ENCODE peak calls at places on chromosome 4, in ten cellular contexts. L is uterus; U is transverse colon; A is heart right ventricle; E is upper lobe of right lung; J is K562; Y is naive thymus-derived CD4-positive, alpha-beta T cell; V is neural progenitor cell; G is left ventricle myocardium inferior; S is body of pancreas. N is an unnamed sample.

GRCh38 chr4:112706840-112707207 is 69.9 kb downstream of the LARP7 start:
- DNase-seq in L (no peak), U (no peak), A (no peak), E (no peak), J (no peak), Y (no peak), V (no peak), G (no peak), S (no peak), N (no peak)

GRCh38 chr4:156723951-156724668 is 247.5 kb downstream of the PDGFC start:
- DNase-seq in L (no peak), U (peak; percentile 15), A (no peak), E (no peak), J (no peak), Y (no peak), V (no peak), G (no peak), S (no peak), N (peak; percentile 38)

GRCh38 chr4:102736636-102737549 is 23.9 kb downstream of the MANBA start:
- DNase-seq in L (no peak), U (no peak), A (no peak), E (no peak), J (no peak), Y (no peak), V (no peak), G (no peak), S (no peak), N (no peak)

GRCh38 chr4:7675136-7675535 is 240.4 kb upstream of the PSAPL1 start:
- DNase-seq in L (no peak), U (no peak), A (no peak), E (no peak), J (no peak), Y (no peak), V (no peak), G (no peak), S (no peak), N (no peak)

GRCh38 chr4:17103231-17103630 is 204.8 kb upstream of the LDB2 start:
- DNase-seq in L (no peak), U (no peak), A (no peak), E (no peak), J (no peak), Y (no peak), V (no peak), G (no peak), S (no peak), N (no peak)

GRCh38 chr4:53702334-53703266 is 111.3 kb upstream of the LNX1 start:
- DNase-seq in L (peak; percentile 69), U (peak; percentile 82), A (peak; percentile 88), E (peak; percentile 78), J (no peak), Y (peak; percentile 0), V (peak; percentile 50), G (peak; percentile 89), S (peak; percentile 42), N (peak; percentile 58)

GRCh38 chr4:788636-789297 is 37.2 kb downstream of the CPLX1 start:
- DNase-seq in L (no peak), U (no peak), A (no peak), E (no peak), J (no peak), Y (no peak), V (no peak), G (no peak), S (no peak), N (no peak)

GRCh38 chr4:24067781-24068193 is 177.9 kb upstream of the PPARGC1A start:
- DNase-seq in L (no peak), U (no peak), A (peak; percentile 40), E (no peak), J (no peak), Y (no peak), V (no peak), G (peak; percentile 16), S (peak; percentile 11), N (peak; percentile 1)

GRCh38 chr4:183288955-183289354 is 31.1 kb downstream of the CLDN22 start:
- DNase-seq in L (no peak), U (no peak), A (no peak), E (no peak), J (no peak), Y (no peak), V (no peak), G (no peak), S (no peak), N (no peak)

GRCh38 chr4:183287309-183287659 is 32.8 kb downstream of the CLDN22 start:
- DNase-seq in L (no peak), U (no peak), A (no peak), E (no peak), J (no peak), Y (no peak), V (no peak), G (no peak), S (no peak), N (peak; percentile 60)

GRCh38 chr4:183285886-183286285 is 34.2 kb downstream of the CLDN22 start:
- DNase-seq in L (no peak), U (no peak), A (no peak), E (no peak), J (no peak), Y (no peak), V (no peak), G (no peak), S (no peak), N (no peak)

GRCh38 chr4:183286590-183287308 is 33.3 kb downstream of the CLDN22 start:
- DNase-seq in L (no peak), U (no peak), A (no peak), E (no peak), J (no peak), Y (no peak), V (no peak), G (no peak), S (no peak), N (peak; percentile 22)

GRCh38 chr4:183287677-183288076 is 32.4 kb downstream of the CLDN22 start:
- DNase-seq in L (no peak), U (no peak), A (no peak), E (no peak), J (no peak), Y (no peak), V (no peak), G (no peak), S (no peak), N (peak; percentile 19)
- H3K4me1 ChIP-seq in L (no peaks in the 10 kb centered on the region), U (peaks cover 6% of the 10 kb centered on the region), A (no peaks in the 10 kb centered on the region), E (no peaks in the 10 kb centered on the region), J (no peaks in the 10 kb centered on the region), Y (no peaks in the 10 kb centered on the region), V (no peaks in the 10 kb centered on the region), G (no peaks in the 10 kb centered on the region), S (no peaks in the 10 kb centered on the region), N (no peaks in the 10 kb centered on the region)

GRCh38 chr4:40511017-40511614 is 118.5 kb downstream of the RBM47 start:
- DNase-seq in L (no peak), U (no peak), A (no peak), E (no peak), J (no peak), Y (no peak), V (no peak), G (no peak), S (peak; percentile 75), N (peak; percentile 46)

GRCh38 chr4:40516651-40517050 is 113.0 kb downstream of the RBM47 start:
- DNase-seq in L (no peak), U (peak; percentile 44), A (no peak), E (no peak), J (no peak), Y (no peak), V (peak; percentile 15), G (no peak), S (no peak), N (no peak)

GRCh38 chr4:40514409-40515025 is 115.1 kb downstream of the RBM47 start:
- DNase-seq in L (no peak), U (peak; percentile 87), A (no peak), E (no peak), J (peak; percentile 44), Y (no peak), V (no peak), G (no peak), S (peak; percentile 72), N (peak; percentile 94)

GRCh38 chr4:40515037-40515397 is 114.6 kb downstream of the RBM47 start:
- DNase-seq in L (no peak), U (no peak), A (no peak), E (no peak), J (no peak), Y (no peak), V (no peak), G (no peak), S (no peak), N (peak; percentile 55)

DNA sequence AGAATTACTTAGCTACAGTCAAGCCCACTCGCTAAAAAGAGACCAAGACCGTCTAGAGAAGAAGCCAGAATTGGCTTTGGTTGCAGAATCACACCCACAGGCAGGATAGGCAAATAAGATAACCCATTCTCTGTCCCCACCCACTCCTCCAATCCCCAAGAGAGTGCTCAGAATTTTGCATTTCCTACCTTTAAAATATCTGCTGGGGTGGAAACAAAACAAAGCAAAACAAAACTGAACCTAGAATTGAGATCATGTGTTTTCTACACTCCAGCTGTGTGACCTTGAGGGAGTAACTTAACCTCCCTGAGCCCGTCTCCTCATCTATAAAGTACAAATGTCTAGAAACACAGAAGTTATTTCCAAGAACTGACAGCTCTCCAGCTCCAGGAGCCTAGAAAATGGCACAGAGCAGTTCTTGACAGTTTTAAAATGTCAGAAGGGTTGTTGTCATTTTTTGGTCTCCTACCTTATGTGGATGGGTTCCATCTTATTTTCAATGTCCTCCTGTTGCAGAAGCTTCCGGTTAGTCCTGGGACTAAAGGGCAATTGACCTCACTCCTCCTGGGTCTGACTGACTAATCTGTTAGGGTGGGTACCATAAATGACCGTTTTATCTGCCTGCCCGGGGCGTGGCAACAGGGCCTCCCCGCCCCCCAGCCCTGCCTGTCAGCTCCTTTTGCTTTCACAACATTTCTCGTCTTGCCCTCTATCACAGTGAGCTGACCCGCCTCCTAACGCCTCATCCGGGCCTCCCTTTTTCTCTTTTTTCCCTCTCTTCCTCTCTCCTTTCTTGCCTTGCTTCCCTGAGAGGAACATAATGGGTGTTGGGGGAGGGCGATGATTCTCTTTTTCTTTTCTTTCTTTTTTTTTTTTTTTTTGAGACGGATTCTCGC is 114.0 kb downstream of the RBM47 start:
- DNase-seq in L (no peak), U (peak; percentile 86), A (no peak), E (no peak), J (peak; percentile 81), Y (no peak), V (peak; percentile 11), G (no peak), S (no peak), N (peak; percentile 98)
- H3K4me3 ChIP-seq in L (no peak overlapping the region), U (peak overlapping the region; percentile 40), A (no peak overlapping the region), E (peak overlapping the region; percentile 43), J (peak overlapping the region; percentile 34), Y (no peak overlapping the region), V (no peak overlapping the region), G (no peak overlapping the region), S (no peak overlapping the region), N (peak overlapping the region; percentile 35)

DNA sequence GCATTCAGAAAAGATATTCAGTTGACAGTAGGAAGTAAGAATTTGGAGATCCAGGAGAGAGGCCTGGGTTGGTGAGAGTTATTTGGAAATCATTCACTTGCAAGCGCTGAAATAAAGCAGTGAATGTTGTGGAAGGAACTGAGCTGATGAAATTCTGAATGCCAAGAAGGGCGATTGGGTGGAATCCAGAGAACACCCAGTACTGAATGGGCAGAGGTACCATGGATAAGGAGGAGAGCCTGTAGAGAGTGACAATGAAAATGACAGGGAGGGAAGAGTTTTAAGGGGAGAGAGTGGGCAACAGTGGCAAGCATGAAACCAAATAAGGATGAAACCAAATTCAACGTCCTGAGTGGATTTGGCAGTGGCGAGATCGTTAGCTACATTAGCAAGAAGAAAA is 6.7 kb upstream of the STOX2 start:
- DNase-seq in L (no peak), U (no peak), A (no peak), E (no peak), J (no peak), Y (no peak), V (no peak), G (no peak), S (no peak), N (no peak)
- H3K27ac ChIP-seq in L (no peak overlapping the region), U (no peak overlapping the region), A (no peak overlapping the region), E (no peak overlapping the region), J (no peak overlapping the region), Y (no peak overlapping the region), V (no peak overlapping the region), G (no peak overlapping the region), S (no peak overlapping the region), N (no peak overlapping the region)

DNA sequence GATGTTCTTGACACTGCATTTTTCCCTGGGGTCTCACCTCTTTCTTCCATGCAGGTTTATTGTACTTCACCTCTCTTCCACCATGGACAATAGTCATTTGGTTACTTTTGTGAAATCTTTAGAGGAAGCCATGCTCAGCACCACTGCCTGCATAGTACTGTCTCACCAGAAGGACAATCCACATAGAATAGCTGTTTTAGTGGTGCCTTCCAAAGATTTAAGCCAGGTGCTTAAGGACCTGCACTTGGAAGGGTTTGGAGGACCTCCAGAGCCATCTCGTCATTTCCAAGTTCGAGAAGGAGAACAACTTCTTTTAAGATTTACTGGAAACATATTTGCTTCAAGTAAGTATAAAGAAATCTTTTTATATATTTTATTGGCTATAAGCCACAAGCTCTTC is 26.7 kb downstream of the DTHD1 start:
- DNase-seq in L (no peak), U (no peak), A (no peak), E (no peak), J (no peak), Y (no peak), V (no peak), G (no peak), S (no peak), N (no peak)
- H3K4me1 ChIP-seq in L (no peaks in the 10 kb centered on the region), U (no peaks in the 10 kb centered on the region), A (no peaks in the 10 kb centered on the region), E (peaks cover 8% of the 10 kb centered on the region), J (no peaks in the 10 kb centered on the region), Y (peaks cover 11% of the 10 kb centered on the region), V (no peaks in the 10 kb centered on the region), G (no peaks in the 10 kb centered on the region), S (no peaks in the 10 kb centered on the region), N (no peaks in the 10 kb centered on the region)